ENCODE peak calls at places on chromosomes 16 and 17, in six cellular contexts. One of them, this sample, is unnamed. For H3K4me1, the result is how much of the 10 kb centered on the place peaks cover.

GRCh38 chr16:54320895-54321294 is 34.3 kb upstream of the IRX3 start:
- DNase-seq in esophagus squamous epithelium: no peak
- DNase-seq in PC-3: no peak
- DNase-seq in heart right ventricle: no peak
- DNase-seq in OCI-LY7: no peak
- DNase-seq in BE2C: no peak
- DNase-seq in this sample: no peak

GRCh38 chr16:27824786-27825185 is 238.7 kb downstream of the GSG1L start:
- DNase-seq in esophagus squamous epithelium: no peak
- DNase-seq in PC-3: no peak
- DNase-seq in heart right ventricle: no peak
- DNase-seq in OCI-LY7: no peak
- DNase-seq in BE2C: no peak
- DNase-seq in this sample: peak

GRCh38 chr17:57597101-57597500 is 148.0 kb downstream of the CCDC182 start:
- DNase-seq in esophagus squamous epithelium: no peak
- DNase-seq in PC-3: no peak
- DNase-seq in heart right ventricle: no peak
- DNase-seq in OCI-LY7: no peak
- DNase-seq in BE2C: no peak
- DNase-seq in this sample: no peak

GRCh38 chr16:35908942-35909341 is 2449.5 kb downstream of the TP53TG3F start:
- DNase-seq in esophagus squamous epithelium: no peak
- DNase-seq in PC-3: no peak
- DNase-seq in heart right ventricle: no peak
- DNase-seq in OCI-LY7: peak
- DNase-seq in BE2C: no peak
- DNase-seq in this sample: peak

GRCh38 chr16:30472328-30472942 is at the start of gene ITGAL:
- DNase-seq in esophagus squamous epithelium: peak
- DNase-seq in PC-3: no peak
- DNase-seq in heart right ventricle: peak
- DNase-seq in OCI-LY7: peak
- DNase-seq in BE2C: no peak
- DNase-seq in this sample: no peak

GRCh38 chr17:80990921-80991644 is 558 bp upstream of the CHMP6 start:
- DNase-seq in esophagus squamous epithelium: no peak
- DNase-seq in PC-3: no peak
- DNase-seq in heart right ventricle: no peak
- DNase-seq in OCI-LY7: no peak
- DNase-seq in BE2C: no peak
- DNase-seq in this sample: peak

GRCh38 chr17:79154446-79154845 is 79.8 kb downstream of the ENGASE start:
- DNase-seq in esophagus squamous epithelium: no peak
- DNase-seq in PC-3: no peak
- DNase-seq in heart right ventricle: peak
- DNase-seq in OCI-LY7: no peak
- DNase-seq in BE2C: no peak
- DNase-seq in this sample: no peak

GRCh38 chr16:89393731-89394406 is 96.5 kb downstream of the ANKRD11 start:
- DNase-seq in esophagus squamous epithelium: no peak
- DNase-seq in PC-3: no peak
- DNase-seq in heart right ventricle: peak
- DNase-seq in OCI-LY7: no peak
- DNase-seq in BE2C: no peak
- DNase-seq in this sample: peak

GRCh38 chr17:48608921-48609505 is 1.8 kb downstream of the HOXB7 start:
- DNase-seq in esophagus squamous epithelium: no peak
- DNase-seq in PC-3: no peak
- DNase-seq in heart right ventricle: no peak
- DNase-seq in OCI-LY7: no peak
- DNase-seq in BE2C: no peak
- DNase-seq in this sample: no peak

GRCh38 chr17:6948562-6948961 is 47.3 kb upstream of the ALOX12 start:
- DNase-seq in esophagus squamous epithelium: no peak
- DNase-seq in PC-3: peak
- DNase-seq in heart right ventricle: peak
- DNase-seq in OCI-LY7: no peak
- DNase-seq in BE2C: no peak
- DNase-seq in this sample: no peak

GRCh38 chr17:35977509-35977908 is 3.8 kb downstream of the CCL16 start:
- DNase-seq in esophagus squamous epithelium: no peak
- DNase-seq in PC-3: no peak
- DNase-seq in heart right ventricle: no peak
- DNase-seq in OCI-LY7: no peak
- DNase-seq in BE2C: no peak
- DNase-seq in this sample: no peak

GRCh38 chr16:88741368-88741767 is 35.1 kb downstream of the CTU2 start:
- DNase-seq in esophagus squamous epithelium: no peak
- DNase-seq in PC-3: no peak
- DNase-seq in heart right ventricle: no peak
- DNase-seq in OCI-LY7: no peak
- DNase-seq in BE2C: no peak
- DNase-seq in this sample: no peak

GRCh38 chr16:62665269-62665668 is 629.0 kb upstream of the CDH8 start:
- DNase-seq in esophagus squamous epithelium: no peak
- DNase-seq in PC-3: no peak
- DNase-seq in heart right ventricle: no peak
- DNase-seq in OCI-LY7: no peak
- DNase-seq in BE2C: no peak
- DNase-seq in this sample: peak

GRCh38 chr16:28317040-28317880 is 24.9 kb downstream of the SBK1 start:
- DNase-seq in esophagus squamous epithelium: no peak
- DNase-seq in PC-3: peak
- DNase-seq in heart right ventricle: peak
- DNase-seq in OCI-LY7: peak
- DNase-seq in BE2C: peak
- DNase-seq in this sample: peak

GRCh38 chr16:86942469-86943175 is 364.3 kb downstream of the FOXL1 start:
- DNase-seq in esophagus squamous epithelium: no peak
- DNase-seq in PC-3: peak
- DNase-seq in heart right ventricle: no peak
- DNase-seq in OCI-LY7: no peak
- DNase-seq in BE2C: no peak
- DNase-seq in this sample: no peak

GRCh38 chr16:68695575-68695974 is 41.5 kb upstream of the CDH1 start:
- DNase-seq in esophagus squamous epithelium: no peak
- DNase-seq in PC-3: no peak
- DNase-seq in heart right ventricle: no peak
- DNase-seq in OCI-LY7: no peak
- DNase-seq in BE2C: no peak
- DNase-seq in this sample: no peak

GRCh38 chr16:70157477-70158260 is 15.9 kb upstream of the CLEC18C start:
- DNase-seq in esophagus squamous epithelium: no peak
- DNase-seq in PC-3: no peak
- DNase-seq in heart right ventricle: no peak
- DNase-seq in OCI-LY7: no peak
- DNase-seq in BE2C: no peak
- DNase-seq in this sample: no peak

GRCh38 chr16:70160388-70160787 is 13.2 kb upstream of the CLEC18C start:
- DNase-seq in esophagus squamous epithelium: no peak
- DNase-seq in PC-3: no peak
- DNase-seq in heart right ventricle: peak
- DNase-seq in OCI-LY7: no peak
- DNase-seq in BE2C: no peak
- DNase-seq in this sample: no peak

GRCh38 chr16:70159355-70160348 is 13.9 kb upstream of the CLEC18C start:
- DNase-seq in esophagus squamous epithelium: no peak
- DNase-seq in PC-3: no peak
- DNase-seq in heart right ventricle: peak
- DNase-seq in OCI-LY7: no peak
- DNase-seq in BE2C: no peak
- DNase-seq in this sample: no peak

GRCh38 chr16:70157105-70157476 is 16.5 kb upstream of the CLEC18C start:
- DNase-seq in esophagus squamous epithelium: no peak
- DNase-seq in PC-3: no peak
- DNase-seq in heart right ventricle: no peak
- DNase-seq in OCI-LY7: no peak
- DNase-seq in BE2C: no peak
- DNase-seq in this sample: no peak

DNA sequence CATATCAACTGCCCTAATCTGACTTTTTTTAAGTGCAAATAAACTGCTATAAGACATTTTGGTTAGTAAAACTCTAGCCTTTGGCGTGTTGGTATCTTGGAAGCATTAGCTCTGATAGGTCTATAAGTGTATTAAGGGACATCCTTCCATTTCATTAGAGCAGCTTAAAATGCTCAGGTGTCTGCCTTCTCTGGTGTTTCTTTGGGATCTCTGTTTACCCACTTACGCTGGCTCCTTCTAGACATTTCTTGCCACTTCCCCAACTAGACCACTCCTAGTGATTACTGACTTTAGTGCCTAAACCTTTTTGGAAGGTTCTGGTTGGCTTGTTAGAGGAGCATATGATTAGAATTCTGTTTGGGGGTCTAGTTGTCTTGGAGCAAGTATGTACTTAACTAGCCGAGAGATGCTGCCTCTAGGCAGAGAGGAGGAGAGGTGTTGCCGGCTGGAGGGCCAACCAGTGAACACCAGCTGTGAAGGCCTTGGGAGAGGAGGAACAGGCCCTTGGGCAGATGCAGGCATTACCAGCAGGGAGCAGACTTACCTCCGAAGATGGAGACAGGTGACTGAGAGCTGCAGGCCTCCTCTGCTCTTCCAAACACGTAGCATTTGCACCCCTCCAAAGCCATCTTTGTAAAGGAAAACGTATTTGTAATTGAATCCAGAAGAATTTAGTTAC is 15.2 kb upstream of the CLEC18C start:
- DNase-seq in esophagus squamous epithelium: no peak
- DNase-seq in PC-3: peak
- DNase-seq in heart right ventricle: peak
- DNase-seq in OCI-LY7: no peak
- DNase-seq in BE2C: no peak
- DNase-seq in this sample: peak
- TF ChIP-seq CTCF in esophagus squamous epithelium: no peak
- TF ChIP-seq CTCF in PC-3: no peak
- TF ChIP-seq CTCF in heart right ventricle: no peak
- TF ChIP-seq CTCF in OCI-LY7: peak
- TF ChIP-seq CTCF in BE2C: peak
- TF ChIP-seq CTCF in this sample: peak

GRCh38 chr17:56018202-56018601 is 135.1 kb upstream of the ANKFN1 start:
- DNase-seq in esophagus squamous epithelium: no peak
- DNase-seq in PC-3: no peak
- DNase-seq in heart right ventricle: no peak
- DNase-seq in OCI-LY7: no peak
- DNase-seq in BE2C: no peak
- DNase-seq in this sample: no peak

GRCh38 chr17:56023851-56024250 is 129.4 kb upstream of the ANKFN1 start:
- DNase-seq in esophagus squamous epithelium: no peak
- DNase-seq in PC-3: no peak
- DNase-seq in heart right ventricle: no peak
- DNase-seq in OCI-LY7: no peak
- DNase-seq in BE2C: no peak
- DNase-seq in this sample: no peak

GRCh38 chr17:56020369-56020768 is 132.9 kb upstream of the ANKFN1 start:
- DNase-seq in esophagus squamous epithelium: no peak
- DNase-seq in PC-3: no peak
- DNase-seq in heart right ventricle: no peak
- DNase-seq in OCI-LY7: no peak
- DNase-seq in BE2C: no peak
- DNase-seq in this sample: no peak

GRCh38 chr17:56026894-56027293 is 126.4 kb upstream of the ANKFN1 start:
- DNase-seq in esophagus squamous epithelium: no peak
- DNase-seq in PC-3: no peak
- DNase-seq in heart right ventricle: no peak
- DNase-seq in OCI-LY7: no peak
- DNase-seq in BE2C: no peak
- DNase-seq in this sample: no peak

GRCh38 chr17:56021681-56022205 is 131.5 kb upstream of the ANKFN1 start:
- DNase-seq in esophagus squamous epithelium: no peak
- DNase-seq in PC-3: no peak
- DNase-seq in heart right ventricle: no peak
- DNase-seq in OCI-LY7: no peak
- DNase-seq in BE2C: no peak
- DNase-seq in this sample: no peak
- H3K4me1 ChIP-seq in esophagus squamous epithelium: under half
- H3K4me1 ChIP-seq in PC-3: under half
- H3K4me1 ChIP-seq in heart right ventricle: under half
- H3K4me1 ChIP-seq in OCI-LY7: under half
- H3K4me1 ChIP-seq in BE2C: under half
- H3K4me1 ChIP-seq in this sample: under half

DNA sequence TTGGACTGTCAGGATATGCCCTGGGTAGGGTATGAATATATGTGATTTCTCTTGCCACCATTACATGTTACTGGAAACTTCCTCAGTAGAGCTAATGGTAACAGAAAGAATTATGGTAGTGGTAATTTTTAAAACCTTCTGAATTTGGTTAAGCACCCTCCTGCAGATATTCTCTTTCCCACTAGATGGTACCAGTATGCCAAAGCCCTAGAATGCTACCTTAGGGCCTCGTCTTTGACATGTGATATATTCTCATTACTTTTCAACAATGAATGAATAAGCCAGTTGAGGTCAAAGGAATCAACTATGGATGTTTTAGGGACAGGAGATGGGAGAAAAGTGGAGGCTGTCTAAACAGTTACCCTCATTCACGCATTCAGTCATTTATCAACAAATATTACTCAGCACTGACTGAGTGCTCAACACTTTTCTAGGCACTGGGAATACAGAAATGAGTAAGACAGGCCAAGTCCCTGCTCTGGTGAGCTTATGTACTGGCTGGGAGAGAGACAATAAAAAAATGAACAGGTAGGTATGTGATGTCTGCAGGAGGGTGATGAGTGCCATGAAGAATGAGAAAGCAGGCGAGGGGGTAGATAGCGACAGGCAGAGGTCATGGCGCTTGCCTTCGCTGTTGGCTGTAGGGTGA is 14.7 kb downstream of the CDH13 start:
- DNase-seq in esophagus squamous epithelium: no peak
- DNase-seq in PC-3: peak
- DNase-seq in heart right ventricle: no peak
- DNase-seq in OCI-LY7: peak
- DNase-seq in BE2C: no peak
- DNase-seq in this sample: no peak
- TF ChIP-seq CTCF in esophagus squamous epithelium: no peak
- TF ChIP-seq CTCF in PC-3: peak
- TF ChIP-seq CTCF in heart right ventricle: no peak
- TF ChIP-seq CTCF in OCI-LY7: peak
- TF ChIP-seq CTCF in BE2C: no peak
- TF ChIP-seq CTCF in this sample: peak

DNA sequence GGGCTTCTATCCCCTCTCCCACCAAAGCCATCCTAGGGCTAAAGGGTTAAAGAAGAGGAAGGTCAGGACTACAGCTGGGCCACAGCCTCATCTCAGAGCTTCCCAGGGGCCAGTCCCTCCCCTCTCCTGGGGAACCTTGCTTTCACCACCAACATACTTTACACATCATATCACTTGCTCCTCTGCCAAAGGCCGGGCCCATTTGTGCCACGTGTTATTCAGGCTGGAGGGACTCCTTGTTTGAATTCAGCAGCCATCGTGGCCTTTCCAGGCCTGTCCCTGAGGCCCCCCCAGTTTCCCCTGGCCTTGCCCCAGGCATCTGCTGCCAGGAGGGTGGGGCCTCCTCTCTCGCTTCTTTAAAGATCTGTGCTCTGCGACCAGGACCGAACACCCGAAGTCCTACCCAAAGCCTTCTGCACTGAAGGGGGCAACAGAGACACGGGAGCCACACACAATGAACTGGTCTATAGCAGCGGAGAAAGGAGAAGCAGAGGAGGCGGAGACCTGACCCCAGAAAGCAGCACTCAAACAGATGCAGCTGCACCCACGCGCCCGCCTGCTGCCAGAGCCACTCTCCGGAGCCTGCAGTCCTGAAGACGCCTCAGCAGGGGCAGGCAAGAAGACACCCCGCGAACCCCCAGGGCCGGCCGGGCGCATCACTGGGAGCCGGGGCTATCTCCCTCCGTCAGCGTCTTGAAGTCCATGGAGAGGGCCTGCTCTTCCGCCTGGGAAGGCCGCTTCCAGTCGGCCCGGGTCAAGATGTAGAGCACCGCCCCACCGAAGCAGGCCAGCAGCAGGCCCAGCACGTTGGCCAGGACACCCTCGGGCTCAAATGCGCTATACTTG is 12.1 kb downstream of the CYB561 start:
- DNase-seq in esophagus squamous epithelium: no peak
- DNase-seq in PC-3: peak
- DNase-seq in heart right ventricle: peak
- DNase-seq in OCI-LY7: no peak
- DNase-seq in BE2C: peak
- DNase-seq in this sample: no peak
- H3K4me1 ChIP-seq in esophagus squamous epithelium: half or more
- H3K4me1 ChIP-seq in PC-3: half or more
- H3K4me1 ChIP-seq in heart right ventricle: half or more
- H3K4me1 ChIP-seq in OCI-LY7: under half
- H3K4me1 ChIP-seq in BE2C: under half
- H3K4me1 ChIP-seq in this sample: under half